ENCODE peak calls at places on chromosomes 16 and 17, in four cellular contexts. N is activated T-helper 9 cell treated with anti-CD3 and anti-CD28 coated beads, Interleukin-2, amount 50 U/mL, for 16 hours; F is non-pigmented ciliary epithelial cell; L is AG08395. P is an unnamed sample.

GRCh38 chr17:73400915-73401545 is 89.2 kb upstream of the CDC42EP4 start:
- DNase-seq in N (no peak), F (no peak), L (no peak), P (no peak)

GRCh38 chr17:77770331-77771105 is 188.0 kb upstream of the TNRC6C start:
- DNase-seq in N (no peak), F (peak), L (peak), P (no peak)

GRCh38 chr17:79137015-79137770 is 62.6 kb downstream of the ENGASE start:
- DNase-seq in N (no peak), F (no peak), L (no peak), P (no peak)

GRCh38 chr17:63645775-63646491 is 23.7 kb downstream of the MAP3K3 start:
- DNase-seq in N (no peak), F (no peak), L (peak), P (no peak)

GRCh38 chr16:49998991-49999390 is 26.0 kb upstream of the CNEP1R1 start:
- DNase-seq in N (no peak), F (no peak), L (no peak), P (no peak)

GRCh38 chr16:914453-914852 is 56.3 kb downstream of the LMF1 start:
- DNase-seq in N (no peak), F (no peak), L (no peak), P (no peak)

GRCh38 chr17:51015145-51015558 is 105.5 kb downstream of the SPAG9 start:
- DNase-seq in N (no peak), F (no peak), L (no peak), P (no peak)

GRCh38 chr17:20896153-20896649 is 146.6 kb downstream of the USP22 start:
- DNase-seq in N (no peak), F (no peak), L (no peak), P (no peak)

GRCh38 chr16:8955828-8956227 is 7.9 kb downstream of the USP7 start:
- DNase-seq in N (no peak), F (no peak), L (no peak), P (no peak)

P was measured in NCI-H1436 treated with DMSO at 0.1 percent for 48 hours.